ENCODE peak calls at places on chromosomes 13 and 19, in four cellular contexts. T, Y, X and G are unnamed samples.

GRCh38 chr19:14114854-14115253 is 2.7 kb downstream of the PRKACA start:
- DNase-seq in T (peak; percentile 78), Y (peak; percentile 57), X (peak; percentile 60), G (peak; percentile 76)

GRCh38 chr13:34757441-34757840 is 184.6 kb upstream of the NBEA start:
- DNase-seq in T (no peak), Y (no peak), X (no peak), G (no peak)

GRCh38 chr13:105914637-105915036 is 620.8 kb downstream of the EFNB2 start:
- DNase-seq in T (no peak), Y (no peak), X (no peak), G (no peak)

GRCh38 chr19:34493649-34494044 is 12.1 kb downstream of the WTIP start:
- DNase-seq in T (no peak), Y (no peak), X (no peak), G (no peak)

GRCh38 chr13:109858319-109858718 is 71.9 kb upstream of the IRS2 start:
- DNase-seq in T (no peak), Y (no peak), X (no peak), G (no peak)

GRCh38 chr13:98228661-98229349 is 51.7 kb upstream of the RNF113B start:
- DNase-seq in T (no peak), Y (no peak), X (no peak), G (no peak)

GRCh38 chr13:33218020-33218419 is 67.5 kb downstream of the STARD13 start:
- DNase-seq in T (no peak), Y (no peak), X (no peak), G (no peak)

GRCh38 chr13:73520566-73521290 is 461.9 kb downstream of the KLF5 start:
- DNase-seq in T (no peak), Y (no peak), X (no peak), G (no peak)

DNA sequence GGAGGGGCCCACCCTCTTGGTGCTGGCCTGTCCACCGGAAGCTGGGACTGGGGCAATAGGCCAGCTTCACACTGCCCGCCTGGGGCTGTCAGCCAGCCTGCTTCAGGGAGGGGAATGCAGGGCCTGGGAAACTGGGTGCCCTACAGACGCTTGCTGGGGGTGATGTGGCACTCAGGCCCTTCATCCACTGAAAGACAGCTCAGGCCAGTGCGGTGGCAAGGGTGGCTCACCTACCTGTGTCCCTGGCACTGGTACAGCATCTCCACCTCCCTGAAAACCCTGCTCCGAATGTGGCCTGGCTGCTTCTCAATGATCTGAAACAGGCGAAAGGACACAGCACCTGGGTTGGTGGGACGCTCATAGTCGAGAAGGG is 7.8 kb downstream of the MKNK2 start:
- DNase-seq in T (peak; percentile 53), Y (no peak), X (peak; percentile 5), G (peak; percentile 77)
- H3K4me1 ChIP-seq in T (no peaks in the 10 kb centered on the region), Y (peaks cover 43% of the 10 kb centered on the region), X (peaks cover 22% of the 10 kb centered on the region), G (peaks cover 79% of the 10 kb centered on the region)

GRCh38 chr13:112720251-112720650 is 30.4 kb downstream of the ATP11A start:
- DNase-seq in T (no peak), Y (no peak), X (no peak), G (no peak)

GRCh38 chr13:112719556-112719955 is 29.7 kb downstream of the ATP11A start:
- DNase-seq in T (no peak), Y (no peak), X (no peak), G (no peak)

GRCh38 chr13:112720814-112721197 is 31.0 kb downstream of the ATP11A start:
- DNase-seq in T (no peak), Y (no peak), X (no peak), G (no peak)

GRCh38 chr13:112722433-112723250 is 32.8 kb downstream of the ATP11A start:
- DNase-seq in T (no peak), Y (no peak), X (no peak), G (no peak)

GRCh38 chr13:112721198-112722104 is 31.6 kb downstream of the ATP11A start:
- DNase-seq in T (no peak), Y (no peak), X (no peak), G (no peak)
- H3K4me1 ChIP-seq in T (no peaks in the 10 kb centered on the region), Y (no peaks in the 10 kb centered on the region), X (peaks cover 16% of the 10 kb centered on the region), G (peaks cover 13% of the 10 kb centered on the region)

DNA sequence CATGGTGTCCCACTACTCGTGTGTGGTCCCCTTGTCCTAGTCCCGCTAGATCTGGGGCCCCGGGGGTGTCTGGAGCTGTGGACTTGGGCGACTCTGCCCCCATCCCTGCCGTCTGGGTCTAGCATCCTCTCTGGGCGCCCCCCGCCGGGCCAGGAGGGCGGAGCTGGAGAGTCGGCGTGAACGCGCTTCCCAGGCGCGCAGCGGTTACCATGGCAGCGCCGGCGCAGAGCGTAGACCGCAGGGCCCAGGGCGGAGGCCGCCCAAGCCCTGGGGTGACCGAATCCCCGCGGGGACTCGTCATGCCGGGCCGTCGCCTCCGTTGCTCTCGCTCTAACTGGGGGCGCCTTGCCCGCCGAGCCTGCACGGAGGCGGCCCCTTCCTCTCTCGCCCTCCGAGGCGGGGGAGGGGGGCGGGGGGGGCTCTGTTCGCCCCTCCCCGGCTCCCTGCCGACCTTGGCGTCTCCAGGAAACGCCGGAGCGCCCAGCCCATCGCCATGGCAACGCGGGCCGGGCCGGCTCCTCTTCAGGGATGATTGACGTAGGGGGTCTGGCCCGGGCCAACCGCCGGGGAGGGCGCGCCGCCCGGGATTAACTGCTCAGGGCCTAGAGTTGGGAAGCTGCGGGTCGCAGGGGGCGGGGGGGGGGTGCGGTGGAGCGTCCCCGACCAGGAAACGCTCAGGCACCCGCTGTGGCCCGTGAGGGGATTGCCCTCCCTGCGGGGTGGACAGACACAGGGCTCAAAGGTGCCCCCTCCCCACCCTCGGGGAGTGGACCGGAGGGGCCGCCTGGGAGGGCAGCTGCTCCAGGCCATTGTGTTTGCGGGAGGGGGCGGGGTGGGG is 8.9 kb downstream of the ISYNA1 start:
- DNase-seq in T (peak; percentile 87), Y (peak; percentile 83), X (peak; percentile 98), G (peak; percentile 87)
- H3K4me1 ChIP-seq in T (no peaks in the 10 kb centered on the region), Y (peaks cover 52% of the 10 kb centered on the region), X (peaks cover 52% of the 10 kb centered on the region), G (peaks cover 70% of the 10 kb centered on the region)

DNA sequence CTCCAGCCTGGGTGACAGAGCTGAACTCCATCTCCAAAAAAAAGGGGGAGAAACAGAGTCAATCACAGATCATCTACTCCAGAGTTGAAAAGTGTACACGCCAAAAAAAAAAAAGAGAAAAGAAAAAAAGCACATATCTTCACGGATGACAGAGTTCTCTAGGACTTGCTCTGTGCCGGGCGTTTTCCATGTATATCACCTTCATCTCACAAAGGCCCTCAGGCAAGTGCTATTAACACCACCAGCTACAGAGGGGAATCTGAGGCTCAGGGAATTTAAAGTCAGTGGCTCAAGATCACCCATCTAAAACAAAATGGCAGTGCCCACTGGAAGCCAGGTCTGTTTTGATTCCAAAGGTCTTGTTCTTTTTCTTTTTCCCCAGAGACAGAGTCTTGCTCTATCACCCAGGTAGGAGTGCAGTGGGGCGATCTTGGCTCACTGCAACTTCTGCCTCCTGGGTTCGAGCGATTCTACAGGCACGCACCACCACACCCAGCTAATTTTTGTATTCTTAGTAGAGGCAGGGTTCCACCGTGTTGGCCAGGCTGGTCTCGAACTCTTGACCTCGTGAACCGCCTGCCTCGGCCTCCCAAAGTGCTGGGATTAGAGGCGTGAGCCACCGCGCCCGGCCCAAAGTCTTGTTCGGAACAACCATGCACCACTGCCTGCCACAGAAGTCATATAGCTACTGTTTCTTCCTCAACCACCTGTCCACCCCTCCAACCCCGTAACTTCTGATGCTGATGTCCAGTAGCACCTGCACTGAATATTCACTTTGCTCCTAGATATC is 42.2 kb downstream of the SAE1 start:
- DNase-seq in T (no peak), Y (no peak), X (no peak), G (no peak)
- H3K4me1 ChIP-seq in T (no peaks in the 10 kb centered on the region), Y (no peaks in the 10 kb centered on the region), X (no peaks in the 10 kb centered on the region), G (peaks cover 24% of the 10 kb centered on the region)

GRCh38 chr19:55643003-55643732 is at the start of gene ZNF581:
- DNase-seq in T (peak; percentile 84), Y (peak; percentile 88), X (peak; percentile 82), G (peak; percentile 88)
- H3K4me1 ChIP-seq in T (peaks cover 3% of the 10 kb centered on the region), Y (peaks cover 62% of the 10 kb centered on the region), X (peaks cover 29% of the 10 kb centered on the region), G (peaks cover 69% of the 10 kb centered on the region)

DNA sequence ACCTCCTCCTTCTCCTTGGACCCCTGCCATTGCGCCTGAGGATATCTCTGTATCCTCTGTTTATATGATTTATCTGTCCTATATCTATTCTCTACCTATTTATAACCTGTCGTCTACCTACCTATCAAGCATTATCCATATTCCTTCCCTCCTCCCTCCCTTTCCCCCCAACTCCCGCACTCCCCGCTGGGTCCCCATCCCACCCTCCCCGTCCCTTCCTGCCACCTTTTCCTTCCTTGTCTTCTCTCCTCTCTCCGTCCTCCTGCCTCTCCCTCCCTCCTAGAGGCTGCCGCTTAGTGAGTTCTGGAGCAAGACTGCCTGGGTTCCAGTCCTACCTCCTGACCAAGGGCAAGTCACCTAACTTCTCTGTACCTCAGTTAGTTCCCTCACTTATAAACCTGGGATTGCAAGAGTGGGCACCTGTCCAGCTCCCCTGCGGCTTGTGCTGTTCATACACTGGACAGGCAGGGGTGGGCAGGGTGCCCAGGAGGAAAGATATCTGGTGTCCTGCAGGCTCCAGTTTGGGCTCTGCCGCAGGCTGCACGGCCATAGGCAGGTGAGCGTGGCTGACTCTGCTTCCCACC is 16.1 kb downstream of the TTYH1 start:
- DNase-seq in T (no peak), Y (no peak), X (no peak), G (no peak)
- H3K4me1 ChIP-seq in T (no peaks in the 10 kb centered on the region), Y (peaks cover 7% of the 10 kb centered on the region), X (peaks cover 29% of the 10 kb centered on the region), G (no peaks in the 10 kb centered on the region)

GRCh38 chr13:45340422-45341033 is 455 bp downstream of the TPT1 start:
- DNase-seq in T (peak; percentile 96), Y (peak; percentile 82), X (peak; percentile 94), G (peak; percentile 97)
- H3K4me1 ChIP-seq in T (no peaks in the 10 kb centered on the region), Y (peaks cover 46% of the 10 kb centered on the region), X (peaks cover 19% of the 10 kb centered on the region), G (peaks cover 52% of the 10 kb centered on the region)